ENCODE peak calls at places on chromosomes 3 and 15, in four cellular contexts. One of them, this sample, is unnamed.

GRCh38 chr3:137066092-137066491 is 108.3 kb downstream of the IL20RB start:
- DNase-seq in WTC11: no peak
- DNase-seq in K562: no peak
- DNase-seq in HepG2: no peak
- DNase-seq in this sample: no peak

GRCh38 chr3:106191913-106192312 is 323.1 kb upstream of the CBLB start:
- DNase-seq in WTC11: no peak
- DNase-seq in K562: no peak
- DNase-seq in HepG2: no peak
- DNase-seq in this sample: no peak

GRCh38 chr3:62318752-62319569 is 54.4 kb downstream of the FEZF2 start:
- DNase-seq in WTC11: peak
- DNase-seq in K562: peak
- DNase-seq in HepG2: peak
- DNase-seq in this sample: peak

GRCh38 chr3:165683947-165684346 is 153.3 kb downstream of the BCHE start:
- DNase-seq in WTC11: no peak
- DNase-seq in K562: no peak
- DNase-seq in HepG2: no peak
- DNase-seq in this sample: no peak

GRCh38 chr3:3145831-3146230 is 19.1 kb downstream of the TRNT1 start:
- DNase-seq in WTC11: no peak
- DNase-seq in K562: no peak
- DNase-seq in HepG2: no peak
- DNase-seq in this sample: no peak

GRCh38 chr3:178810173-178810572 is 261.4 kb downstream of the ZMAT3 start:
- DNase-seq in WTC11: no peak
- DNase-seq in K562: no peak
- DNase-seq in HepG2: no peak
- DNase-seq in this sample: no peak

GRCh38 chr15:80489030-80489594 is 84.9 kb downstream of the ARNT2 start:
- DNase-seq in WTC11: no peak
- DNase-seq in K562: no peak
- DNase-seq in HepG2: peak
- DNase-seq in this sample: no peak

GRCh38 chr3:128266453-128266852 is 113.2 kb downstream of the EEFSEC start:
- DNase-seq in WTC11: no peak
- DNase-seq in K562: peak
- DNase-seq in HepG2: no peak
- DNase-seq in this sample: no peak

GRCh38 chr3:131193671-131194291 is 167.1 kb downstream of the NEK11 start:
- DNase-seq in WTC11: no peak
- DNase-seq in K562: no peak
- DNase-seq in HepG2: no peak
- DNase-seq in this sample: peak

GRCh38 chr3:45479627-45480026 is 91.3 kb downstream of the LARS2 start:
- DNase-seq in WTC11: no peak
- DNase-seq in K562: no peak
- DNase-seq in HepG2: peak
- DNase-seq in this sample: no peak

GRCh38 chr15:70507772-70508351 is 255.5 kb downstream of the UACA start:
- DNase-seq in WTC11: no peak
- DNase-seq in K562: no peak
- DNase-seq in HepG2: peak
- DNase-seq in this sample: no peak

GRCh38 chr3:56303508-56303907 is 164.8 kb downstream of the ERC2 start:
- DNase-seq in WTC11: peak
- DNase-seq in K562: peak
- DNase-seq in HepG2: peak
- DNase-seq in this sample: peak

GRCh38 chr3:12181301-12181700 is 22.6 kb upstream of the TIMP4 start:
- DNase-seq in WTC11: no peak
- DNase-seq in K562: no peak
- DNase-seq in HepG2: no peak
- DNase-seq in this sample: no peak

GRCh38 chr15:88663216-88663615 is 24.4 kb downstream of the ISG20 start:
- DNase-seq in WTC11: no peak
- DNase-seq in K562: no peak
- DNase-seq in HepG2: no peak
- DNase-seq in this sample: no peak

GRCh38 chr3:99505646-99506269 is 132.6 kb upstream of the COL8A1 start:
- DNase-seq in WTC11: no peak
- DNase-seq in K562: no peak
- DNase-seq in HepG2: no peak
- DNase-seq in this sample: no peak

GRCh38 chr3:47781326-47781684 is 388 bp downstream of the SMARCC1 start:
- DNase-seq in WTC11: peak
- DNase-seq in K562: peak
- DNase-seq in HepG2: no peak
- DNase-seq in this sample: peak

GRCh38 chr3:47019201-47019600 is 39.7 kb downstream of the NBEAL2 start:
- DNase-seq in WTC11: no peak
- DNase-seq in K562: no peak
- DNase-seq in HepG2: no peak
- DNase-seq in this sample: no peak

GRCh38 chr15:95416576-95416975 is 913.9 kb upstream of the NR2F2 start:
- DNase-seq in WTC11: no peak
- DNase-seq in K562: no peak
- DNase-seq in HepG2: no peak
- DNase-seq in this sample: no peak
- TF ChIP-seq FOXJ3 in WTC11: no peak
- TF ChIP-seq FOXJ3 in K562: no peak
- TF ChIP-seq FOXJ3 in HepG2: no peak
- TF ChIP-seq FOXJ3 in this sample: no peak

GRCh38 chr3:16253601-16254000 is 11.1 kb downstream of the DPH3 start:
- DNase-seq in WTC11: no peak
- DNase-seq in K562: no peak
- DNase-seq in HepG2: no peak
- DNase-seq in this sample: no peak
- TF ChIP-seq FOXJ3 in WTC11: no peak
- TF ChIP-seq FOXJ3 in K562: no peak
- TF ChIP-seq FOXJ3 in HepG2: no peak
- TF ChIP-seq FOXJ3 in this sample: no peak

GRCh38 chr3:112761062-112761638 is 85.5 kb downstream of the CD200R1L start:
- DNase-seq in WTC11: no peak
- DNase-seq in K562: no peak
- DNase-seq in HepG2: no peak
- DNase-seq in this sample: no peak
- TF ChIP-seq FOXJ3 in WTC11: no peak
- TF ChIP-seq FOXJ3 in K562: no peak
- TF ChIP-seq FOXJ3 in HepG2: no peak
- TF ChIP-seq FOXJ3 in this sample: no peak

DNA sequence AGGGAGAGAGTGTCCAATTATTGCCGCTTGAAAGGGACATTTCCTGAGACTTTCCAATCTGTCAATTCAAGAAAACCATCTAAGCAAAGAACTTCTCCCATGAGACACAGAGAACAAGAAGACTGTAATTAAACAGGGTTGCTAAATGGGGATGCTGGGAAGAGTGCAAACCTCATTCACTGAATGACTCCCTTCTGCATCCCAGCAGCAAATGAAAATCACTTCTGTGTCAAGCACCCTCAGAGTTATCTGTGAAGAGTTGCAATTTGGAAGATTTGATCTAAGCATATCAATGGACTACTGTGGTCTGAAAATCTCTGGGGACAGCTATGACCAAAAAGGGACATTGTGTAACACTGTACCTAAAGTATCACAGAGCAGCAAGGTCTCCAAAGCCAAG is 3.6 kb downstream of the RFT1 start:
- DNase-seq in WTC11: no peak
- DNase-seq in K562: no peak
- DNase-seq in HepG2: no peak
- DNase-seq in this sample: no peak
- TF ChIP-seq FOXJ3 in WTC11: no peak
- TF ChIP-seq FOXJ3 in K562: no peak
- TF ChIP-seq FOXJ3 in HepG2: no peak
- TF ChIP-seq FOXJ3 in this sample: no peak

GRCh38 chr3:9396301-9396631 is 1.1 kb upstream of the SETD5 start:
- DNase-seq in WTC11: peak
- DNase-seq in K562: peak
- DNase-seq in HepG2: no peak
- DNase-seq in this sample: no peak
- TF ChIP-seq FOXJ3 in WTC11: no peak
- TF ChIP-seq FOXJ3 in K562: no peak
- TF ChIP-seq FOXJ3 in HepG2: no peak
- TF ChIP-seq FOXJ3 in this sample: no peak

This sample was measured in SK-N-SH.